ENCODE peak calls at places on chromosomes 6 and 20, in seven cellular contexts. I, O, T, H, X, U and A are unnamed samples.

GRCh38 chr6:130872250-130873095 is 45.3 kb downstream of the SMLR1 start:
- DNase-seq in H (peak; percentile 55), U (peak; percentile 64), O (peak; percentile 71), I (peak; percentile 42), X (peak; percentile 67), T (peak; percentile 44), A (peak; percentile 71)

GRCh38 chr6:118100763-118101162 is 193.7 kb downstream of the SLC35F1 start:
- DNase-seq in O (no peak), U (no peak), X (no peak), I (no peak), H (no peak), T (no peak), A (no peak)

GRCh38 chr6:127641905-127642304 is 64.9 kb downstream of the C6orf58 start:
- DNase-seq in I (peak; percentile 43), H (peak; percentile 30), X (peak; percentile 54), U (peak; percentile 52), O (no peak), T (no peak), A (no peak)

GRCh38 chr20:1336699-1337387 is 7.9 kb upstream of the SDCBP2 start:
- DNase-seq in H (no peak), X (no peak), T (peak; percentile 25), I (no peak), U (no peak), O (peak; percentile 87), A (no peak)

GRCh38 chr20:41040855-41041254 is 12.2 kb downstream of the TOP1 start:
- DNase-seq in U (no peak), O (no peak), I (no peak), T (no peak), X (no peak), H (no peak), A (no peak)

GRCh38 chr20:63121246-63121645 is 94.7 kb downstream of the YTHDF1 start:
- DNase-seq in I (no peak), T (no peak), U (no peak), X (no peak), H (no peak), O (no peak), A (no peak)

GRCh38 chr6:93423542-93423941 is 4.2 kb upstream of the EPHA7 start:
- DNase-seq in U (peak; percentile 76), H (peak; percentile 28), T (no peak), X (no peak), I (peak; percentile 23), O (peak; percentile 18), A (no peak)

GRCh38 chr6:48641544-48641943 is 530.5 kb upstream of the PTCHD4 start:
- DNase-seq in T (no peak), I (peak; percentile 61), H (peak; percentile 81), X (no peak), U (no peak), O (no peak), A (no peak)

GRCh38 chr20:34525342-34525708 is 9.1 kb downstream of the DYNLRB1 start:
- DNase-seq in O (no peak), U (no peak), X (no peak), H (no peak), T (no peak), I (no peak), A (no peak)

GRCh38 chr20:23361108-23361650 is 803 bp upstream of the GZF1 start:
- DNase-seq in X (no peak), H (peak; percentile 25), I (peak; percentile 55), O (no peak), U (peak; percentile 47), T (no peak), A (no peak)

GRCh38 chr20:60365063-60365640 is 406.9 kb downstream of the CDH26 start:
- DNase-seq in O (no peak), X (no peak), T (no peak), U (peak; percentile 22), I (no peak), H (no peak), A (no peak)

GRCh38 chr6:75633045-75633444 is 31.4 kb downstream of the SENP6 start:
- DNase-seq in X (no peak), I (no peak), H (no peak), U (no peak), O (no peak), T (no peak), A (no peak)

GRCh38 chr20:21301940-21302644 is 1.0 kb upstream of the XRN2 start:
- DNase-seq in U (no peak), X (no peak), T (no peak), O (no peak), I (no peak), H (no peak), A (no peak)

GRCh38 chr20:63751471-63752271 is 12.1 kb downstream of the SLC2A4RG start:
- DNase-seq in X (no peak), H (no peak), I (no peak), U (no peak), T (peak; percentile 23), O (no peak), A (no peak)